ENCODE peak calls at places on chromosomes 4 and X, in nine cellular contexts. J is colonic mucosa, Z is endothelial cell, P is kidney, B is glutamatergic neuron, A is GM12865, E is B cell, Q is psoas muscle, F is BE2C. C is an unnamed sample.
A peak's percentile ranks its signal among the peaks of the same experiment; 100 is the strongest.

GRCh38 chr4:147440442-147440841 is 40.5 kb upstream of the EDNRA start:
- DNase-seq in J (no peak), Z (no peak), P (no peak), B (no peak), A (no peak), E (no peak), Q (no peak), F (no peak), C (no peak)

GRCh38 chr4:150593996-150594395 is 12.0 kb downstream of the MAB21L2 start:
- DNase-seq in J (no peak), Z (no peak), P (no peak), B (no peak), A (no peak), E (no peak), Q (no peak), F (no peak), C (no peak)

GRCh38 chrX:134294548-134294947 is 57.6 kb downstream of the CCDC160 start:
- DNase-seq in J (no peak), Z (no peak), P (no peak), B (no peak), A (no peak), E (no peak), Q (no peak), F (no peak), C (no peak)

GRCh38 chrX:151517421-151517820 is 46.1 kb upstream of the PASD1 start:
- DNase-seq in J (no peak), Z (no peak), P (no peak), B (no peak), A (no peak), E (no peak), Q (no peak), F (no peak), C (no peak)

GRCh38 chrX:129939986-129940385 is 34.0 kb downstream of the UTP14A start:
- DNase-seq in J (no peak), Z (no peak), P (no peak), B (no peak), A (no peak), E (no peak), Q (peak; percentile 60), F (no peak), C (no peak)

GRCh38 chr4:948101-948935 is 16.1 kb downstream of the TMEM175 start:
- DNase-seq in J (no peak), Z (no peak), P (peak; percentile 57), B (peak; percentile 12), A (no peak), E (no peak), Q (peak; percentile 37), F (no peak), C (no peak)

GRCh38 chr4:147581601-147582350 is 35.4 kb upstream of the TMEM184C start:
- DNase-seq in J (no peak), Z (no peak), P (no peak), B (no peak), A (no peak), E (no peak), Q (no peak), F (no peak), C (no peak)

GRCh38 chr4:118829107-118829506 is 6.8 kb downstream of the SEC24D start:
- DNase-seq in J (no peak), Z (no peak), P (no peak), B (no peak), A (no peak), E (no peak), Q (no peak), F (no peak), C (no peak)

GRCh38 chrX:3351287-3351686 is 4.8 kb upstream of the MXRA5 start:
- DNase-seq in J (no peak), Z (no peak), P (no peak), B (no peak), A (no peak), E (no peak), Q (no peak), F (no peak), C (no peak)

GRCh38 chr4:71415491-71415890 is 76.7 kb downstream of the SLC4A4 start:
- DNase-seq in J (no peak), Z (no peak), P (no peak), B (no peak), A (no peak), E (no peak), Q (no peak), F (no peak), C (no peak)

GRCh38 chr4:187380181-187380581 is 615.4 kb upstream of the ZFP42 start:
- DNase-seq in J (peak; percentile 29), Z (peak; percentile 43), P (no peak), B (peak; percentile 24), A (no peak), E (no peak), Q (no peak), F (peak; percentile 41), C (peak; percentile 14)

GRCh38 chr4:73730292-73730691 is 10.1 kb upstream of the CXCL8 start:
- DNase-seq in J (no peak), Z (no peak), P (no peak), B (no peak), A (no peak), E (no peak), Q (no peak), F (no peak), C (no peak)

GRCh38 chr4:77500801-77501200 is 104.8 kb upstream of the CXCL13 start:
- DNase-seq in J (no peak), Z (no peak), P (no peak), B (no peak), A (no peak), E (no peak), Q (no peak), F (no peak), C (no peak)

GRCh38 chr4:8252301-8253173 is 17.0 kb upstream of the HTRA3 start:
- DNase-seq in J (no peak), Z (no peak), P (peak; percentile 81), B (no peak), A (no peak), E (no peak), Q (no peak), F (no peak), C (no peak)

GRCh38 chr4:26431461-26432165 is 58.7 kb downstream of the CCKAR start:
- DNase-seq in J (no peak), Z (no peak), P (no peak), B (no peak), A (no peak), E (no peak), Q (no peak), F (no peak), C (no peak)

GRCh38 chr4:3442460-3442958 is 741 bp downstream of the HGFAC start:
- DNase-seq in J (no peak), Z (no peak), P (peak; percentile 68), B (peak; percentile 18), A (no peak), E (no peak), Q (no peak), F (no peak), C (no peak)

GRCh38 chr4:3445111-3445820 is 3.5 kb downstream of the HGFAC start:
- DNase-seq in J (no peak), Z (no peak), P (peak; percentile 64), B (peak; percentile 11), A (no peak), E (no peak), Q (peak; percentile 42), F (no peak), C (no peak)

GRCh38 chr4:3444351-3445110 is 2.8 kb downstream of the HGFAC start:
- DNase-seq in J (no peak), Z (no peak), P (peak; percentile 70), B (peak; percentile 22), A (no peak), E (no peak), Q (peak; percentile 53), F (no peak), C (no peak)

GRCh38 chr4:3442959-3443749 is 1.4 kb downstream of the HGFAC start:
- DNase-seq in J (peak; percentile 47), Z (peak; percentile 77), P (peak; percentile 81), B (peak; percentile 73), A (peak; percentile 70), E (peak; percentile 57), Q (peak; percentile 77), F (peak; percentile 74), C (peak; percentile 66)

GRCh38 chr4:3443750-3444309 is 2.1 kb downstream of the HGFAC start:
- DNase-seq in J (no peak), Z (no peak), P (no peak), B (peak; percentile 14), A (no peak), E (no peak), Q (peak; percentile 48), F (no peak), C (no peak)
- TF ChIP-seq CTCF in J (no peak), Z (no peak), P (no peak), B (no peak), A (no peak), E (peak; percentile 54), Q (no peak), F (no peak), C (no peak)

DNA sequence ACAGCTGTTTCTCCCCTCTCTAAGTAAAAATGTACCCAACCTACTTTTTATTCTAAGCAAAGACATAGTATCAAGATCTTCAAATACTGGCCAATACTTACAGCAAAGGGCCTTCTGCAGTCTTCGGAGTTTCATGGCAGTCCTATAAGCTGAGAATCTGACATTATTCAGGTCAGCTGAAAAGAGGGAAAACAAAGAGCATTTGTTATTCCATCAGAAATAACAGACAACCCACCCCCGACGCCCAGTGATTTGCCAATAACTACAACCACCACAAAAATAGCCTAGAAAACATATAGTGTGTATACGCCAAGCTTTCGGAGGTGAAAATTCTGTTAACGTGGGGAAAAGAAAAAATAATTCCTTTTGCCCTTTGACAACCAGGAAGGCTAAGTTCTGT is 151.1 kb upstream of the FTHL17 start:
- DNase-seq in J (no peak), Z (no peak), P (no peak), B (no peak), A (no peak), E (no peak), Q (no peak), F (no peak), C (no peak)
- TF ChIP-seq CTCF in J (no peak), Z (no peak), P (no peak), B (no peak), A (no peak), E (no peak), Q (no peak), F (no peak), C (no peak)

GRCh38 chr4:154545689-154546088 is 4.5 kb downstream of the PLRG1 start:
- DNase-seq in J (no peak), Z (no peak), P (no peak), B (no peak), A (no peak), E (no peak), Q (no peak), F (no peak), C (no peak)
- TF ChIP-seq CTCF in J (no peak), Z (no peak), P (no peak), B (no peak), A (no peak), E (no peak), Q (no peak), F (peak; percentile 34), C (no peak)

GRCh38 chrX:21993265-21993664 is 38.9 kb upstream of the PHEX start:
- DNase-seq in J (no peak), Z (no peak), P (peak; percentile 74), B (no peak), A (peak; percentile 57), E (peak; percentile 64), Q (peak; percentile 58), F (peak; percentile 36), C (no peak)
- TF ChIP-seq CTCF in J (no peak), Z (no peak), P (no peak), B (no peak), A (no peak), E (no peak), Q (no peak), F (no peak), C (no peak)

GRCh38 chr4:17934286-17934685 is 87.3 kb downstream of the LCORL start:
- DNase-seq in J (no peak), Z (no peak), P (no peak), B (no peak), A (no peak), E (no peak), Q (no peak), F (no peak), C (no peak)
- TF ChIP-seq CTCF in J (no peak), Z (no peak), P (no peak), B (no peak), A (no peak), E (no peak), Q (no peak), F (no peak), C (no peak)

C was measured in Calu3.